ENCODE peak calls at places on chromosomes 7 and 10, in ten cellular contexts. One of them, this sample, is unnamed.

GRCh38 chr7:79785556-79785955 is 332.1 kb upstream of the MAGI2 start:
- DNase-seq in fibroblast of lung: no peak
- DNase-seq in glutamatergic neuron: no peak
- DNase-seq in heart right ventricle: no peak
- DNase-seq in HFFc6: no peak
- DNase-seq in right lobe of liver: no peak
- DNase-seq in MM.1S: no peak
- DNase-seq in colonic mucosa: no peak
- DNase-seq in MCF 10A: no peak
- DNase-seq in esophagus squamous epithelium: no peak
- DNase-seq in this sample: no peak

GRCh38 chr10:20888620-20889337 is 8.3 kb downstream of the NEBL start:
- DNase-seq in fibroblast of lung: peak
- DNase-seq in glutamatergic neuron: no peak
- DNase-seq in heart right ventricle: no peak
- DNase-seq in HFFc6: no peak
- DNase-seq in right lobe of liver: no peak
- DNase-seq in MM.1S: no peak
- DNase-seq in colonic mucosa: no peak
- DNase-seq in MCF 10A: no peak
- DNase-seq in esophagus squamous epithelium: no peak
- DNase-seq in this sample: no peak

GRCh38 chr7:33452805-33453502 is 323.6 kb downstream of the BBS9 start:
- DNase-seq in fibroblast of lung: peak
- DNase-seq in glutamatergic neuron: no peak
- DNase-seq in heart right ventricle: no peak
- DNase-seq in HFFc6: peak
- DNase-seq in right lobe of liver: no peak
- DNase-seq in MM.1S: no peak
- DNase-seq in colonic mucosa: no peak
- DNase-seq in MCF 10A: peak
- DNase-seq in esophagus squamous epithelium: no peak
- DNase-seq in this sample: no peak

GRCh38 chr10:22609719-22610118 is 104.7 kb downstream of the PIP4K2A start:
- DNase-seq in fibroblast of lung: no peak
- DNase-seq in glutamatergic neuron: no peak
- DNase-seq in heart right ventricle: no peak
- DNase-seq in HFFc6: no peak
- DNase-seq in right lobe of liver: no peak
- DNase-seq in MM.1S: no peak
- DNase-seq in colonic mucosa: no peak
- DNase-seq in MCF 10A: no peak
- DNase-seq in esophagus squamous epithelium: no peak
- DNase-seq in this sample: no peak

GRCh38 chr7:129665013-129665401 is 53.5 kb downstream of the NRF1 start:
- DNase-seq in fibroblast of lung: peak
- DNase-seq in glutamatergic neuron: no peak
- DNase-seq in heart right ventricle: no peak
- DNase-seq in HFFc6: peak
- DNase-seq in right lobe of liver: no peak
- DNase-seq in MM.1S: no peak
- DNase-seq in colonic mucosa: no peak
- DNase-seq in MCF 10A: peak
- DNase-seq in esophagus squamous epithelium: no peak
- DNase-seq in this sample: no peak

GRCh38 chr10:78502208-78502943 is 468.7 kb downstream of the RPS24 start:
- DNase-seq in fibroblast of lung: peak
- DNase-seq in glutamatergic neuron: no peak
- DNase-seq in heart right ventricle: no peak
- DNase-seq in HFFc6: peak
- DNase-seq in right lobe of liver: no peak
- DNase-seq in MM.1S: no peak
- DNase-seq in colonic mucosa: no peak
- DNase-seq in MCF 10A: no peak
- DNase-seq in esophagus squamous epithelium: no peak
- DNase-seq in this sample: no peak

GRCh38 chr10:13823046-13823711 is 236.4 kb downstream of the PRPF18 start:
- DNase-seq in fibroblast of lung: no peak
- DNase-seq in glutamatergic neuron: peak
- DNase-seq in heart right ventricle: no peak
- DNase-seq in HFFc6: no peak
- DNase-seq in right lobe of liver: no peak
- DNase-seq in MM.1S: no peak
- DNase-seq in colonic mucosa: no peak
- DNase-seq in MCF 10A: no peak
- DNase-seq in esophagus squamous epithelium: no peak
- DNase-seq in this sample: no peak

GRCh38 chr10:35328404-35329037 is 7.8 kb upstream of the CCNY start:
- DNase-seq in fibroblast of lung: peak
- DNase-seq in glutamatergic neuron: no peak
- DNase-seq in heart right ventricle: no peak
- DNase-seq in HFFc6: peak
- DNase-seq in right lobe of liver: no peak
- DNase-seq in MM.1S: no peak
- DNase-seq in colonic mucosa: no peak
- DNase-seq in MCF 10A: no peak
- DNase-seq in esophagus squamous epithelium: no peak
- DNase-seq in this sample: no peak

GRCh38 chr10:122795924-122796323 is 49.7 kb downstream of the CUZD1 start:
- DNase-seq in fibroblast of lung: no peak
- DNase-seq in glutamatergic neuron: no peak
- DNase-seq in heart right ventricle: no peak
- DNase-seq in HFFc6: no peak
- DNase-seq in right lobe of liver: no peak
- DNase-seq in MM.1S: no peak
- DNase-seq in colonic mucosa: no peak
- DNase-seq in MCF 10A: no peak
- DNase-seq in esophagus squamous epithelium: no peak
- DNase-seq in this sample: no peak

GRCh38 chr7:145474287-145474686 is 638.4 kb upstream of the TPK1 start:
- DNase-seq in fibroblast of lung: peak
- DNase-seq in glutamatergic neuron: no peak
- DNase-seq in heart right ventricle: no peak
- DNase-seq in HFFc6: no peak
- DNase-seq in right lobe of liver: no peak
- DNase-seq in MM.1S: no peak
- DNase-seq in colonic mucosa: no peak
- DNase-seq in MCF 10A: no peak
- DNase-seq in esophagus squamous epithelium: no peak
- DNase-seq in this sample: no peak

GRCh38 chr10:8473205-8473604 is 418.7 kb downstream of the GATA3 start:
- DNase-seq in fibroblast of lung: no peak
- DNase-seq in glutamatergic neuron: no peak
- DNase-seq in heart right ventricle: no peak
- DNase-seq in HFFc6: no peak
- DNase-seq in right lobe of liver: no peak
- DNase-seq in MM.1S: no peak
- DNase-seq in colonic mucosa: no peak
- DNase-seq in MCF 10A: no peak
- DNase-seq in esophagus squamous epithelium: no peak
- DNase-seq in this sample: peak
- TF ChIP-seq CTCF in fibroblast of lung: no peak
- TF ChIP-seq CTCF in glutamatergic neuron: no peak
- TF ChIP-seq CTCF in heart right ventricle: peak
- TF ChIP-seq CTCF in HFFc6: no peak
- TF ChIP-seq CTCF in right lobe of liver: no peak
- TF ChIP-seq CTCF in MM.1S: no peak
- TF ChIP-seq CTCF in colonic mucosa: no peak
- TF ChIP-seq CTCF in MCF 10A: no peak
- TF ChIP-seq CTCF in esophagus squamous epithelium: no peak
- TF ChIP-seq CTCF in this sample: peak

DNA sequence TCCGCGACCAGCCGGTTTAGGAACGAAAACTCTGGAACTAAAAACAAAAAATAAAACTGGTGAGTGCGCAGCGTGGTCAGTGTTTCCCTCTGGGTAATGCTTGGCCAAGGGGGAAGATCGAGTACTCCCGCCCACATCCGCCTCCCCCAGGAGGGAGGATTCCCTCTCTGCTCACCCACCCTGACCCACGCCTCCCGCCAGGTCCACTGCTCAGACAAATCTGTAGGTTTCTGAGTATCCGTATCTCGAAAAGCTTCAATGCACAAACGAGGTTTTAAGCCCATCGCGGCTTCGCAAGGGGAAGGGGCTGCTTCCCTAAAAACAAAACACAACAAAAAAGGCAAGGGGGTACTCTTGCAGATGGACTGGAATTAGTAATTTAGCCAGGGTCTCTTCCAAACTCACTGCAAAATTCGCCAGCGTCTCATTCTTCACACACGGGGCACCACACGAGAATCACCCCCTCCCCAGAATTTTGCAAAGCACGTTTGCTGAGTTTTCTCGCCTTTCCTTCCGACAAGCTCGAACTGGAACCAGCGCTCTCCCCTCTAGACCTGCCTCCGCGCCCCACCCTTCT is 75.2 kb downstream of the INSIG1 start:
- DNase-seq in fibroblast of lung: no peak
- DNase-seq in glutamatergic neuron: no peak
- DNase-seq in heart right ventricle: no peak
- DNase-seq in HFFc6: no peak
- DNase-seq in right lobe of liver: no peak
- DNase-seq in MM.1S: no peak
- DNase-seq in colonic mucosa: no peak
- DNase-seq in MCF 10A: no peak
- DNase-seq in esophagus squamous epithelium: no peak
- DNase-seq in this sample: no peak
- TF ChIP-seq CTCF in fibroblast of lung: no peak
- TF ChIP-seq CTCF in glutamatergic neuron: peak
- TF ChIP-seq CTCF in heart right ventricle: no peak
- TF ChIP-seq CTCF in HFFc6: no peak
- TF ChIP-seq CTCF in right lobe of liver: no peak
- TF ChIP-seq CTCF in MM.1S: no peak
- TF ChIP-seq CTCF in colonic mucosa: no peak
- TF ChIP-seq CTCF in MCF 10A: no peak
- TF ChIP-seq CTCF in esophagus squamous epithelium: no peak
- TF ChIP-seq CTCF in this sample: no peak

DNA sequence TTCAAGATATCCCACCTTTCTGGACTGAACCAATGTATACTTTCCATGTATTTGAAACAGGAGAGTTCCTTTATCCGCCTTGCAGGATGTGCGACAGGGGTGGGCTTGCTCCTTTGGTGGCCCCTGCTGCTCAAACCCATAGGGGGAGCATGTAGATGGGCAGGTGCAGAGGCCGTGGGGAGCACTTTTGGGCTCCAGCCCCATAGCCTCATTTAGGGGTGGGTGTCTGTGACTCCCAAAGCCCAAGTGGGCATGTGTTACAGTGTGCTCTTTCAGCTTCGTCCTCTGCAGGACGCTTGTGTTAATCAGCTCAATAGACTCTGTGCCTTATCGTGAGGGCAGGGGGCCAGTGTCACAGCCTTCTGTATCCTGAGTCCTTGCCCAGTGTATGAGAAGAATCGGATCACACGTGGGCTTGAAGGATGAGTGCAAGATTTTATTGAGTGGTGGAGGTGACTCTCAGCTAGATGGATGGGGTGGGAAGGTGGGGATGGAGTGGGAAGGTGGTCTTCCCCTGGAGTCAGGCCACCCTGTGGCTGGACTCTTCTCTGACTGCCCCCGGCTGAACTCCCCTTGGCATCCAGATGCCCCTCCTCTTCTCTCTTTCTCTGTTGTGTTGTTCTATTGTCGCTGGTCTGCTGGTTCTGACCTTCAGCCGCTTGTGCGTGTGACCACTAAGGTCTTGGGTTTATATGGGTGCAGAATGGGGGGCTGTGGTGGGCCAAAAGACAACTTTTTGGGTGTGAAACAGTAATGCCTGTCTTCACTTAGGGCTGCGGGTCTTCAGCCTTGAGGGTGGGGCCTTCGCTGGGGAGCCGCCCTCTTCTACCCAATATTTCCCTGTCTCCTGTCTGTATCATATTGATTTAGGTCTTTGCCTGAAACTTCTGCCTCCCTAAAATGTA is 262.2 kb downstream of the GLRX3 start:
- DNase-seq in fibroblast of lung: no peak
- DNase-seq in glutamatergic neuron: no peak
- DNase-seq in heart right ventricle: no peak
- DNase-seq in HFFc6: no peak
- DNase-seq in right lobe of liver: no peak
- DNase-seq in MM.1S: no peak
- DNase-seq in colonic mucosa: no peak
- DNase-seq in MCF 10A: no peak
- DNase-seq in esophagus squamous epithelium: no peak
- DNase-seq in this sample: no peak
- TF ChIP-seq CTCF in fibroblast of lung: no peak
- TF ChIP-seq CTCF in glutamatergic neuron: no peak
- TF ChIP-seq CTCF in heart right ventricle: no peak
- TF ChIP-seq CTCF in HFFc6: no peak
- TF ChIP-seq CTCF in right lobe of liver: no peak
- TF ChIP-seq CTCF in MM.1S: no peak
- TF ChIP-seq CTCF in colonic mucosa: no peak
- TF ChIP-seq CTCF in MCF 10A: no peak
- TF ChIP-seq CTCF in esophagus squamous epithelium: no peak
- TF ChIP-seq CTCF in this sample: no peak

GRCh38 chr7:105741993-105742392 is 134.4 kb downstream of the ATXN7L1 start:
- DNase-seq in fibroblast of lung: no peak
- DNase-seq in glutamatergic neuron: no peak
- DNase-seq in heart right ventricle: no peak
- DNase-seq in HFFc6: no peak
- DNase-seq in right lobe of liver: no peak
- DNase-seq in MM.1S: no peak
- DNase-seq in colonic mucosa: no peak
- DNase-seq in MCF 10A: no peak
- DNase-seq in esophagus squamous epithelium: no peak
- DNase-seq in this sample: no peak

GRCh38 chr7:105734233-105734632 is 142.2 kb downstream of the ATXN7L1 start:
- DNase-seq in fibroblast of lung: peak
- DNase-seq in glutamatergic neuron: no peak
- DNase-seq in heart right ventricle: no peak
- DNase-seq in HFFc6: no peak
- DNase-seq in right lobe of liver: no peak
- DNase-seq in MM.1S: no peak
- DNase-seq in colonic mucosa: no peak
- DNase-seq in MCF 10A: no peak
- DNase-seq in esophagus squamous epithelium: no peak
- DNase-seq in this sample: no peak

GRCh38 chr7:105743351-105743812 is 133.0 kb downstream of the ATXN7L1 start:
- DNase-seq in fibroblast of lung: no peak
- DNase-seq in glutamatergic neuron: no peak
- DNase-seq in heart right ventricle: no peak
- DNase-seq in HFFc6: no peak
- DNase-seq in right lobe of liver: no peak
- DNase-seq in MM.1S: no peak
- DNase-seq in colonic mucosa: no peak
- DNase-seq in MCF 10A: no peak
- DNase-seq in esophagus squamous epithelium: no peak
- DNase-seq in this sample: no peak

GRCh38 chr7:105742787-105743186 is 133.6 kb downstream of the ATXN7L1 start:
- DNase-seq in fibroblast of lung: no peak
- DNase-seq in glutamatergic neuron: no peak
- DNase-seq in heart right ventricle: no peak
- DNase-seq in HFFc6: no peak
- DNase-seq in right lobe of liver: no peak
- DNase-seq in MM.1S: no peak
- DNase-seq in colonic mucosa: no peak
- DNase-seq in MCF 10A: no peak
- DNase-seq in esophagus squamous epithelium: no peak
- DNase-seq in this sample: no peak

DNA sequence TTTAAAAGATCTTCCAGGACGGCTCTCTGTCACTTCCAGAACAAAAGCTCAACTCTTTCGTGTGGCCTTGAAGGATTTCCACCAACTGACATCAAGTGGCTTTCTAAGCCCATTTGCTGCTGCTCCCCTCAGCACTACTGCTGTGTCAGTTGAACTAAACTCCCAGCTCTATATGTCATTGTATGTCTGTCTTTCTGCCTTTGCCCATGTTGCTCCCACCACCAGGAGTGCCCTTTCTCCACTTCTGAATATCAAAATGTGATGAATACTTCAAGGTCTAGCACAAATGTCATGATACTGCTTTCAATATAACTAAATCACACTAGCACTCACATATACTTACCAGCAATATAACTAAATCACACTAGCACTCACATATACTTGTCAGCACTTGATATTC is 138.3 kb downstream of the ATXN7L1 start:
- DNase-seq in fibroblast of lung: no peak
- DNase-seq in glutamatergic neuron: no peak
- DNase-seq in heart right ventricle: no peak
- DNase-seq in HFFc6: no peak
- DNase-seq in right lobe of liver: no peak
- DNase-seq in MM.1S: no peak
- DNase-seq in colonic mucosa: no peak
- DNase-seq in MCF 10A: no peak
- DNase-seq in esophagus squamous epithelium: no peak
- DNase-seq in this sample: no peak
- TF ChIP-seq CTCF in fibroblast of lung: no peak
- TF ChIP-seq CTCF in glutamatergic neuron: no peak
- TF ChIP-seq CTCF in heart right ventricle: no peak
- TF ChIP-seq CTCF in HFFc6: peak
- TF ChIP-seq CTCF in right lobe of liver: no peak
- TF ChIP-seq CTCF in MM.1S: no peak
- TF ChIP-seq CTCF in colonic mucosa: no peak
- TF ChIP-seq CTCF in MCF 10A: no peak
- TF ChIP-seq CTCF in esophagus squamous epithelium: no peak
- TF ChIP-seq CTCF in this sample: no peak

This sample was measured in GM13977.